ENCODE peak calls at places on chromosomes 12 and 14, in five cellular contexts. One of them, this sample, is unnamed.

GRCh38 chr12:121018860-121019259 is 2.6 kb upstream of the C12orf43 start:
- DNase-seq in lower lobe of right lung: no peak
- DNase-seq in A673: no peak
- DNase-seq in astrocyte: no peak
- DNase-seq in CD8-positive, alpha-beta memory T cell: no peak
- DNase-seq in this sample: no peak

GRCh38 chr12:47024463-47024862 is 55.0 kb upstream of the PCED1B start:
- DNase-seq in lower lobe of right lung: no peak
- DNase-seq in A673: no peak
- DNase-seq in astrocyte: peak; percentile 48
- DNase-seq in CD8-positive, alpha-beta memory T cell: no peak
- DNase-seq in this sample: no peak

GRCh38 chr14:102015045-102015685 is 50.8 kb downstream of the DYNC1H1 start:
- DNase-seq in lower lobe of right lung: no peak
- DNase-seq in A673: no peak
- DNase-seq in astrocyte: no peak
- DNase-seq in CD8-positive, alpha-beta memory T cell: no peak
- DNase-seq in this sample: no peak

GRCh38 chr14:68558096-68558495 is 234.8 kb downstream of the ZFP36L1 start:
- DNase-seq in lower lobe of right lung: no peak
- DNase-seq in A673: no peak
- DNase-seq in astrocyte: no peak
- DNase-seq in CD8-positive, alpha-beta memory T cell: no peak
- DNase-seq in this sample: peak; percentile 6

GRCh38 chr12:8032242-8033152 is at the start of gene FOXJ2:
- DNase-seq in lower lobe of right lung: peak; percentile 86
- DNase-seq in A673: peak; percentile 80
- DNase-seq in astrocyte: peak; percentile 43
- DNase-seq in CD8-positive, alpha-beta memory T cell: peak; percentile 75
- DNase-seq in this sample: peak; percentile 87

GRCh38 chr14:28867571-28867970 is 101.0 kb downstream of the FOXG1 start:
- DNase-seq in lower lobe of right lung: no peak
- DNase-seq in A673: no peak
- DNase-seq in astrocyte: peak; percentile 4
- DNase-seq in CD8-positive, alpha-beta memory T cell: no peak
- DNase-seq in this sample: no peak

GRCh38 chr14:78143489-78144145 is 26.6 kb upstream of the NRXN3 start:
- DNase-seq in lower lobe of right lung: no peak
- DNase-seq in A673: no peak
- DNase-seq in astrocyte: peak; percentile 83
- DNase-seq in CD8-positive, alpha-beta memory T cell: no peak
- DNase-seq in this sample: no peak

GRCh38 chr14:101717663-101718490 is 43.6 kb upstream of the PPP2R5C start:
- DNase-seq in lower lobe of right lung: no peak
- DNase-seq in A673: no peak
- DNase-seq in astrocyte: no peak
- DNase-seq in CD8-positive, alpha-beta memory T cell: no peak
- DNase-seq in this sample: no peak

GRCh38 chr12:92272301-92272964 is 126.8 kb upstream of the BTG1 start:
- DNase-seq in lower lobe of right lung: peak; percentile 47
- DNase-seq in A673: no peak
- DNase-seq in astrocyte: no peak
- DNase-seq in CD8-positive, alpha-beta memory T cell: no peak
- DNase-seq in this sample: no peak

GRCh38 chr12:111741235-111741812 is 25.4 kb upstream of the ALDH2 start:
- DNase-seq in lower lobe of right lung: no peak
- DNase-seq in A673: no peak
- DNase-seq in astrocyte: peak; percentile 42
- DNase-seq in CD8-positive, alpha-beta memory T cell: no peak
- DNase-seq in this sample: no peak

GRCh38 chr12:113786107-113786506 is 180.0 kb downstream of the RBM19 start:
- DNase-seq in lower lobe of right lung: no peak
- DNase-seq in A673: no peak
- DNase-seq in astrocyte: no peak
- DNase-seq in CD8-positive, alpha-beta memory T cell: no peak
- DNase-seq in this sample: no peak

GRCh38 chr14:85336817-85337216 is 193.1 kb upstream of the FLRT2 start:
- DNase-seq in lower lobe of right lung: no peak
- DNase-seq in A673: no peak
- DNase-seq in astrocyte: peak; percentile 5
- DNase-seq in CD8-positive, alpha-beta memory T cell: no peak
- DNase-seq in this sample: no peak

GRCh38 chr12:46349253-46349652 is 23.3 kb downstream of the SLC38A2 start:
- DNase-seq in lower lobe of right lung: no peak
- DNase-seq in A673: no peak
- DNase-seq in astrocyte: no peak
- DNase-seq in CD8-positive, alpha-beta memory T cell: no peak
- DNase-seq in this sample: no peak

GRCh38 chr14:77714926-77715325 is 7.0 kb downstream of the SLIRP start:
- DNase-seq in lower lobe of right lung: no peak
- DNase-seq in A673: no peak
- DNase-seq in astrocyte: no peak
- DNase-seq in CD8-positive, alpha-beta memory T cell: no peak
- DNase-seq in this sample: no peak

GRCh38 chr14:61196792-61197191 is 84.3 kb downstream of the TMEM30B start:
- DNase-seq in lower lobe of right lung: no peak
- DNase-seq in A673: peak; percentile 36
- DNase-seq in astrocyte: no peak
- DNase-seq in CD8-positive, alpha-beta memory T cell: no peak
- DNase-seq in this sample: no peak

GRCh38 chr12:12734054-12734453 is 16.9 kb downstream of the CDKN1B start:
- DNase-seq in lower lobe of right lung: no peak
- DNase-seq in A673: no peak
- DNase-seq in astrocyte: peak; percentile 76
- DNase-seq in CD8-positive, alpha-beta memory T cell: no peak
- DNase-seq in this sample: no peak

GRCh38 chr12:12731785-12732184 is 14.6 kb downstream of the CDKN1B start:
- DNase-seq in lower lobe of right lung: no peak
- DNase-seq in A673: no peak
- DNase-seq in astrocyte: no peak
- DNase-seq in CD8-positive, alpha-beta memory T cell: no peak
- DNase-seq in this sample: no peak

GRCh38 chr12:12734561-12735071 is 17.4 kb downstream of the CDKN1B start:
- DNase-seq in lower lobe of right lung: no peak
- DNase-seq in A673: no peak
- DNase-seq in astrocyte: peak; percentile 84
- DNase-seq in CD8-positive, alpha-beta memory T cell: no peak
- DNase-seq in this sample: peak; percentile 44

GRCh38 chr12:12731178-12731577 is 14.0 kb downstream of the CDKN1B start:
- DNase-seq in lower lobe of right lung: no peak
- DNase-seq in A673: no peak
- DNase-seq in astrocyte: no peak
- DNase-seq in CD8-positive, alpha-beta memory T cell: no peak
- DNase-seq in this sample: no peak

GRCh38 chr12:12733118-12733517 is 15.9 kb downstream of the CDKN1B start:
- DNase-seq in lower lobe of right lung: no peak
- DNase-seq in A673: no peak
- DNase-seq in astrocyte: no peak
- DNase-seq in CD8-positive, alpha-beta memory T cell: no peak
- DNase-seq in this sample: no peak
- H3K4me1 ChIP-seq in lower lobe of right lung: peaks cover 21% of the 10 kb centered on the region
- H3K4me1 ChIP-seq in A673: peaks cover 11% of the 10 kb centered on the region
- H3K4me1 ChIP-seq in astrocyte: peaks cover 28% of the 10 kb centered on the region
- H3K4me1 ChIP-seq in CD8-positive, alpha-beta memory T cell: peaks cover 48% of the 10 kb centered on the region
- H3K4me1 ChIP-seq in this sample: peaks cover 18% of the 10 kb centered on the region

GRCh38 chr12:122888232-122888752 is 7.6 kb downstream of the VPS37B start:
- DNase-seq in lower lobe of right lung: peak; percentile 84
- DNase-seq in A673: peak; percentile 68
- DNase-seq in astrocyte: peak; percentile 77
- DNase-seq in CD8-positive, alpha-beta memory T cell: peak; percentile 41
- DNase-seq in this sample: peak; percentile 92

GRCh38 chr12:122886161-122886560 is 9.8 kb downstream of the VPS37B start:
- DNase-seq in lower lobe of right lung: no peak
- DNase-seq in A673: no peak
- DNase-seq in astrocyte: no peak
- DNase-seq in CD8-positive, alpha-beta memory T cell: no peak
- DNase-seq in this sample: no peak

GRCh38 chr12:122889658-122890561 is 6.0 kb downstream of the VPS37B start:
- DNase-seq in lower lobe of right lung: no peak
- DNase-seq in A673: no peak
- DNase-seq in astrocyte: no peak
- DNase-seq in CD8-positive, alpha-beta memory T cell: no peak
- DNase-seq in this sample: no peak

GRCh38 chr12:122886851-122887816 is 8.8 kb downstream of the VPS37B start:
- DNase-seq in lower lobe of right lung: no peak
- DNase-seq in A673: no peak
- DNase-seq in astrocyte: peak; percentile 86
- DNase-seq in CD8-positive, alpha-beta memory T cell: no peak
- DNase-seq in this sample: no peak

GRCh38 chr12:122887817-122888212 is 8.1 kb downstream of the VPS37B start:
- DNase-seq in lower lobe of right lung: no peak
- DNase-seq in A673: no peak
- DNase-seq in astrocyte: no peak
- DNase-seq in CD8-positive, alpha-beta memory T cell: no peak
- DNase-seq in this sample: no peak
- H3K4me1 ChIP-seq in lower lobe of right lung: peaks cover 91% of the 10 kb centered on the region
- H3K4me1 ChIP-seq in A673: peaks cover 63% of the 10 kb centered on the region
- H3K4me1 ChIP-seq in astrocyte: peaks cover 60% of the 10 kb centered on the region
- H3K4me1 ChIP-seq in CD8-positive, alpha-beta memory T cell: peaks cover 75% of the 10 kb centered on the region
- H3K4me1 ChIP-seq in this sample: peaks cover 76% of the 10 kb centered on the region

DNA sequence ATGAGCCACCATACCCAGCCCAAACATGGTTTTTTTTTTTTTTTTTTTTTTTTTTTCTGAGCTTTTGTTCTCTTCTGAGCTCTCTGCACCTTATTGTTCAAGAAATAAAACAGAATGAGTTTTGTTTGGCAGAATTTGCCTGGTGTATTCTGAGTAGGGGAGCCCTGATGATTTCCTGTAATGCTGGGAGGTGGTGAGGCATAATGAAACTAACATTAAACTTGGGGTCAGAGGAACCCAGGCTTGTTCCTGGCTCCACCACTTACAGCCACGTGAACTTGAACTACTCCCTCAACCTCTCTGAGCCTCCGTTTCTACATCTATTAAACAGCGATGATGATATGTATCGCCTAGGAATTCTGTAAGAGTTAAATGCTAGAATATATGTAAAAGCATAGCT is 276.3 kb upstream of the CRY1 start:
- DNase-seq in lower lobe of right lung: no peak
- DNase-seq in A673: no peak
- DNase-seq in astrocyte: no peak
- DNase-seq in CD8-positive, alpha-beta memory T cell: no peak
- DNase-seq in this sample: no peak
- H3K4me1 ChIP-seq in lower lobe of right lung: no peaks in the 10 kb centered on the region
- H3K4me1 ChIP-seq in A673: peaks cover 54% of the 10 kb centered on the region
- H3K4me1 ChIP-seq in astrocyte: peaks cover 7% of the 10 kb centered on the region
- H3K4me1 ChIP-seq in CD8-positive, alpha-beta memory T cell: peaks cover 68% of the 10 kb centered on the region
- H3K4me1 ChIP-seq in this sample: no peaks in the 10 kb centered on the region

DNA sequence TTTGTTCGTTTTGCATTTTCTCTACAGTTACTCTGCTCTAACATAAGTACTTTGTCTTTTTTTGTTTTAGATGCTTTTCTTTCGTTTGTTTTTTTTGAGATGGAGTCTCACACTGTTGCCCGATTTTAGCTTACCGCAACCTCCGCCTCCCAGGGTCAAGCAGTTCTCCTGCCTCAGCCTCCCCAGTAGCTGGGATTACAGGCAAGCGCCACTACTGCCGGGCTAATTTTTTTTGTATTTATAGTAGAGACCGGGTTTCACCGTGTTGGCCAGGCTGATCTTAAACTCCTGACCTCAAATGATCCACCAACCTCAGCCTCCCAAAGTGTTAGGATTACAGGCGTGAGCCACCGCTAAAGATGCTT is 2.7 kb downstream of the DIP2B start:
- DNase-seq in lower lobe of right lung: no peak
- DNase-seq in A673: no peak
- DNase-seq in astrocyte: no peak
- DNase-seq in CD8-positive, alpha-beta memory T cell: no peak
- DNase-seq in this sample: no peak
- H3K4me1 ChIP-seq in lower lobe of right lung: peaks cover 43% of the 10 kb centered on the region
- H3K4me1 ChIP-seq in A673: peaks cover 39% of the 10 kb centered on the region
- H3K4me1 ChIP-seq in astrocyte: peaks cover 19% of the 10 kb centered on the region
- H3K4me1 ChIP-seq in CD8-positive, alpha-beta memory T cell: peaks cover 56% of the 10 kb centered on the region
- H3K4me1 ChIP-seq in this sample: peaks cover 10% of the 10 kb centered on the region

DNA sequence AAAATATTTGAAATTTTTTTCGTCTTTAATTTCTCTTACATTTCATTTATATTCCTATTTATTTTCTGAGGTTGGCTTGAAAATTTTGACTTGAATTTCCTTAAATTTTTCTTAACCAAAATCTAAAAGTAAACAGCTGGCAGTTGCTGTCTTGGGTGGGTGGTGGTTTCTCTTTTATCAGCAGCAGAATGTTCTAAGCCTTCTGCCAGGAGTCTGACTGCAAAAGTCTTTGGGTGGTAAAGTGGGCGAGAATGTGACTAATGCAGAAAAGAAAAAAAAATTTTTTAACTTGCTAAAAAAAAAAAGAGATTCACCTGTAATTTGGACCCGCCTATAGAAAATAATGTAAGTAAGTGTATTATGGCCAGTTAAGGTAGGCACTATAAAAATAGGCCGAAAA is 2.5 kb downstream of the FGFR1OP2 start:
- DNase-seq in lower lobe of right lung: no peak
- DNase-seq in A673: no peak
- DNase-seq in astrocyte: peak; percentile 32
- DNase-seq in CD8-positive, alpha-beta memory T cell: no peak
- DNase-seq in this sample: no peak
- H3K4me1 ChIP-seq in lower lobe of right lung: peaks cover 48% of the 10 kb centered on the region
- H3K4me1 ChIP-seq in A673: peaks cover 18% of the 10 kb centered on the region
- H3K4me1 ChIP-seq in astrocyte: peaks cover 24% of the 10 kb centered on the region
- H3K4me1 ChIP-seq in CD8-positive, alpha-beta memory T cell: peaks cover 49% of the 10 kb centered on the region
- H3K4me1 ChIP-seq in this sample: peaks cover 33% of the 10 kb centered on the region

DNA sequence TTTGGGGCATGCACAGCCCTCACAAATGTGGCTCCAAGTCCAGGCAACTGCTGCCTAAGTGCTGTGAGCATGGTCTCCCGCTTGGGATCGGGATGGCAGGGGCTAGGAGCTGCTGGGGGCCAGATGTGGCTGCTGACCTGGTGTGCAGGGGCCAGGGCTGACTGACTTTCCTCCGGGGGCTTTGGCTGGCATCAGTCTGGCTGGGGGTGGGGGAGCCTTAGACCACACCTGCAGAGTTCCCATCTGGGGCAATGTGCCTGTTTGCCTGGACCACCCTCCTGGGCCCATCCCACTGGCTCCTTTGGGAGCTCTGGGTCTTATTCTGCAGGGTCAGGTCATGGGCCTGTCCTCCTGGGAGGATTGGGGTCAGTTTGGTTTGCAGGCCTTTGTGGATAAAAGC is 90.5 kb downstream of the TSPAN9 start:
- DNase-seq in lower lobe of right lung: no peak
- DNase-seq in A673: no peak
- DNase-seq in astrocyte: no peak
- DNase-seq in CD8-positive, alpha-beta memory T cell: no peak
- DNase-seq in this sample: no peak
- H3K4me1 ChIP-seq in lower lobe of right lung: peaks cover 6% of the 10 kb centered on the region
- H3K4me1 ChIP-seq in A673: peaks cover 35% of the 10 kb centered on the region
- H3K4me1 ChIP-seq in astrocyte: peaks cover 46% of the 10 kb centered on the region
- H3K4me1 ChIP-seq in CD8-positive, alpha-beta memory T cell: no peaks in the 10 kb centered on the region
- H3K4me1 ChIP-seq in this sample: no peaks in the 10 kb centered on the region

DNA sequence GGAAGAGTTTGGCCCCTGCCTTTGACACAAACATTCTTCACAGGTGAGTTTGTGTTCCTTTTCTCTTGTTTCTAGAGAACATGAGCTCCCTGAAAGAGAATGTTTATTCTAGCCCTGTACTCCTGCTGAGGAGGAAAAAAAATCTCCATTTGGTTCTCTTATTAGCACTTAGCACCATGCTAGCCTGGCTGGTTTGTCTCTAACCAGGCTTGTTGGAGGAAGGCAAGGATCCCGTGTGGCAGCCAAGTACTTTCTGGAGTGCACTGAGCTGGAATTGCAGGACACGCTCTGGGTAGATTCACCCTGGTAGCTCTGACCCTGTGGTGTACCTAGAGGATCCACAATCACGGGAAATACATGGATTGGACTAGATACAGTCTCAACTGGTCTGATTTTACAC is 41.9 kb downstream of the KCNA1 start:
- DNase-seq in lower lobe of right lung: no peak
- DNase-seq in A673: no peak
- DNase-seq in astrocyte: no peak
- DNase-seq in CD8-positive, alpha-beta memory T cell: no peak
- DNase-seq in this sample: no peak
- H3K4me1 ChIP-seq in lower lobe of right lung: no peaks in the 10 kb centered on the region
- H3K4me1 ChIP-seq in A673: no peaks in the 10 kb centered on the region
- H3K4me1 ChIP-seq in astrocyte: peaks cover 10% of the 10 kb centered on the region
- H3K4me1 ChIP-seq in CD8-positive, alpha-beta memory T cell: no peaks in the 10 kb centered on the region
- H3K4me1 ChIP-seq in this sample: no peaks in the 10 kb centered on the region

This sample was measured in pancreas.